ENCODE peak calls at places on chromosome 20, in six cellular contexts. Z is NCI-H2171 treated with DMSO at 0.1 percent for 48 hours, T is NCI-H510A treated with DMSO at 0.1 percent for 48 hours, P is pulmonary artery endothelial cell, X is colonic mucosa, C is posterior vena cava. V is an unnamed sample.
A peak's percentile ranks its signal among the peaks of the same experiment; 100 is the strongest.

GRCh38 chr20:44646641-44647274 is 4.7 kb downstream of the ADA start:
- DNase-seq in Z (no peak), T (no peak), C (no peak), X (no peak), P (no peak), V (no peak)

GRCh38 chr20:19210426-19211155 is 1.9 kb upstream of the SLC24A3 start:
- DNase-seq in X (no peak), P (no peak), Z (no peak), T (peak; percentile 32), C (no peak), V (no peak)

GRCh38 chr20:37160683-37161082 is 18.4 kb upstream of the RPN2 start:
- DNase-seq in Z (no peak), T (no peak), X (no peak), C (no peak), P (no peak), V (no peak)

GRCh38 chr20:50744143-50744792 is 12.9 kb downstream of the PARD6B start:
- DNase-seq in P (peak; percentile 15), Z (peak; percentile 89), X (peak; percentile 69), T (no peak), C (peak; percentile 87), V (peak; percentile 53)

GRCh38 chr20:45436732-45437485 is 21.0 kb downstream of the PIGT start:
- DNase-seq in X (peak; percentile 93), P (peak; percentile 43), C (peak; percentile 97), Z (peak; percentile 73), T (peak; percentile 55), V (peak; percentile 91)

GRCh38 chr20:52727740-52728456 is 244.3 kb upstream of the TSHZ2 start:
- DNase-seq in P (no peak), Z (no peak), C (no peak), T (no peak), X (no peak), V (no peak)

GRCh38 chr20:45347297-45347935 is 808 bp downstream of the SDC4 start:
- DNase-seq in P (no peak), X (no peak), Z (no peak), T (no peak), C (peak; percentile 72), V (no peak)

GRCh38 chr20:21936720-21937380 is 231.4 kb downstream of the PAX1 start:
- DNase-seq in X (no peak), P (no peak), Z (no peak), T (no peak), C (no peak), V (no peak)

GRCh38 chr20:51529027-51529749 is 13.3 kb downstream of the NFATC2 start:
- DNase-seq in Z (no peak), T (no peak), X (no peak), C (no peak), P (no peak), V (no peak)

GRCh38 chr20:957544-957943 is 41.4 kb upstream of the ANGPT4 start:
- DNase-seq in C (no peak), X (no peak), P (no peak), Z (peak; percentile 25), T (no peak), V (no peak)

GRCh38 chr20:24942679-24943078 is 6.4 kb upstream of the CST7 start:
- DNase-seq in Z (no peak), P (no peak), C (peak; percentile 29), X (no peak), T (no peak), V (no peak)

GRCh38 chr20:13262701-13263335 is 41.7 kb downstream of the ISM1 start:
- DNase-seq in T (peak; percentile 19), P (no peak), X (no peak), C (no peak), Z (peak; percentile 20), V (no peak)

GRCh38 chr20:50635676-50636600 is 55.4 kb downstream of the RIPOR3 start:
- DNase-seq in T (peak; percentile 59), Z (peak; percentile 68), P (no peak), X (peak; percentile 72), C (peak; percentile 84), V (peak; percentile 81)